ENCODE peak calls at places on chromosomes 2 and 18, in four cellular contexts. R is left cardiac atrium, H is lung microvascular endothelial cell, C is SW480. V is an unnamed sample.

GRCh38 chr2:156803243-156803642 is 367.1 kb downstream of the GPD2 start:
- DNase-seq in R (no peak), H (no peak), C (no peak), V (no peak)

GRCh38 chr2:66839551-66840320 is 404.8 kb downstream of the MEIS1 start:
- DNase-seq in R (no peak), H (peak), C (no peak), V (no peak)

GRCh38 chr2:5227062-5227699 is 465.0 kb upstream of the SOX11 start:
- DNase-seq in R (no peak), C (peak), H (no peak), V (no peak)

GRCh38 chr18:7273301-7273911 is 42.5 kb downstream of the LRRC30 start:
- DNase-seq in H (peak), C (no peak), R (peak), V (peak)

GRCh38 chr2:127084611-127085031 is 22.3 kb downstream of the BIN1 start:
- DNase-seq in H (no peak), C (no peak), R (no peak), V (no peak)

GRCh38 chr2:233422050-233422639 is 67.9 kb downstream of the DGKD start:
- DNase-seq in C (peak), R (no peak), H (no peak), V (no peak)

GRCh38 chr2:186891219-186891621 is 42.2 kb upstream of the ZSWIM2 start:
- DNase-seq in R (no peak), H (peak), C (no peak), V (peak)

GRCh38 chr2:31238126-31238905 is 4.4 kb downstream of the EHD3 start:
- DNase-seq in R (no peak), C (no peak), H (no peak), V (no peak)

V was measured in dermis blood vessel endothelial cell.